ENCODE peak calls at places on chromosomes 16 and 17, in nine cellular contexts. S, X, A, K, G, Y, L, Q and M are unnamed samples.
A peak's percentile ranks its signal among the peaks of the same experiment; 100 is the strongest.

GRCh38 chr17:8142158-8142886 is 9.9 kb downstream of the PER1 start:
- DNase-seq in Q (peak; percentile 10), X (no peak), S (no peak), K (no peak), A (no peak), Y (no peak), G (no peak), L (no peak), M (no peak)

GRCh38 chr16:68385371-68385770 is 62.9 kb downstream of the SMPD3 start:
- DNase-seq in K (no peak), S (no peak), Q (no peak), L (no peak), Y (no peak), A (no peak), X (no peak), G (no peak), M (no peak)

GRCh38 chr16:10847166-10847565 is 28.6 kb upstream of the TVP23A start:
- DNase-seq in L (no peak), X (no peak), A (no peak), S (no peak), K (no peak), G (no peak), Y (no peak), Q (no peak), M (no peak)

GRCh38 chr17:32361270-32361669 is 11.3 kb downstream of the ZNF207 start:
- DNase-seq in Q (no peak), X (no peak), Y (no peak), A (no peak), G (no peak), S (no peak), L (no peak), K (no peak), M (no peak)

GRCh38 chr16:20424129-20424866 is 15.0 kb downstream of the ACSM5 start:
- DNase-seq in A (no peak), S (no peak), Y (no peak), Q (peak; percentile 26), X (no peak), L (no peak), K (no peak), G (no peak), M (no peak)

GRCh38 chr17:38749222-38750043 is 1.3 kb upstream of the PCGF2 start:
- DNase-seq in L (peak; percentile 65), Q (peak; percentile 74), S (peak; percentile 73), Y (peak; percentile 56), A (peak; percentile 65), K (no peak), G (no peak), X (peak; percentile 90), M (peak; percentile 91)

GRCh38 chr16:22325598-22326368 is 28.6 kb downstream of the POLR3E start:
- DNase-seq in Y (no peak), X (no peak), L (no peak), A (no peak), S (no peak), K (no peak), G (no peak), Q (no peak), M (no peak)

GRCh38 chr17:74380959-74381808 is 13.9 kb downstream of the GPR142 start:
- DNase-seq in G (no peak), A (no peak), Y (no peak), K (no peak), L (no peak), Q (no peak), S (no peak), X (no peak), M (no peak)

GRCh38 chr16:11871193-11871592 is 19.9 kb upstream of the RSL1D1 start:
- DNase-seq in Y (no peak), X (peak; percentile 46), L (no peak), Q (peak; percentile 15), S (no peak), G (no peak), A (peak; percentile 51), K (no peak), M (peak; percentile 78)

GRCh38 chr16:11875721-11876120 is 24.4 kb upstream of the RSL1D1 start:
- DNase-seq in L (no peak), Y (no peak), G (no peak), Q (no peak), K (no peak), X (no peak), S (no peak), A (no peak), M (no peak)

GRCh38 chr16:11868412-11868980 is 17.2 kb upstream of the RSL1D1 start:
- DNase-seq in G (no peak), A (no peak), Y (no peak), Q (no peak), X (no peak), S (no peak), L (no peak), K (no peak), M (no peak)

DNA sequence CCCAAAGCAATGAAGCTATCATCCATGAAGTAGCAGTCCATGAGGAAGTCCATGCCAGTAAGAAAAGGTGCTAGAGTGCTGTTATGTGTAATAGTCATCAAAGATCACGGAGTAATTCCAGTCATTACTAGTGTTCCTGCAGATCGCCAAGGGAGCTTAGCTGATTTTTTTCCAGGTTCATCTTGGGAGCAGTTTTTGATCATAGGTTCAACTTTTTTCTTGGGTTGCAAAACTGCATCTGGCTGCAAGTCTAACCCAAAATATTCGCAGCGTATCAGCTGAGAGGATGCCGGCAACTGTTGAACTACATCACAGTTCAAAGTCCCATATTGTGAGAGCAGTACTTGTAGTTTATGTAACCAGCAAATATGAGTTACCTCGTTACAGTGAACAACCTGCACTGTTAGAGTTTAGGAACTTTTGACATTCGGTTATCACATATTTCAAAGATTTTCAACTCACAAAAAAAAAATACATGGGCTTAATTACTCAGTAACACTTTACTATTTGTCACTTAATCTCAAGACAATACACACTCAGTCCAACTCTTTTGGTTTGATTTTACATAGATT is 18.4 kb upstream of the RSL1D1 start:
- DNase-seq in A (no peak), X (no peak), S (no peak), Q (peak; percentile 8), L (no peak), G (no peak), Y (no peak), K (no peak), M (no peak)
- H4K20me1 ChIP-seq in A (no peaks in the 10 kb centered on the region), X (peaks cover 20% of the 10 kb centered on the region), S (peaks cover 6% of the 10 kb centered on the region), Q (peaks cover 4% of the 10 kb centered on the region), L (peaks cover 19% of the 10 kb centered on the region), G (no peaks in the 10 kb centered on the region), Y (peaks cover 20% of the 10 kb centered on the region), K (peaks cover 4% of the 10 kb centered on the region), M (no peaks in the 10 kb centered on the region)

GRCh38 chr16:74738134-74738541 is 36.5 kb downstream of the FA2H start:
- DNase-seq in X (peak; percentile 34), Y (peak; percentile 60), K (no peak), S (peak; percentile 77), L (peak; percentile 17), A (peak; percentile 19), G (no peak), Q (peak; percentile 76), M (no peak)

GRCh38 chr16:74735162-74735452 is 34.4 kb upstream of the MLKL start:
- DNase-seq in K (no peak), Y (no peak), L (no peak), A (no peak), G (no peak), S (no peak), Q (no peak), X (no peak), M (no peak)

GRCh38 chr16:74737521-74737920 is 36.9 kb upstream of the MLKL start:
- DNase-seq in L (no peak), S (no peak), G (no peak), X (no peak), A (no peak), Y (no peak), Q (no peak), K (no peak), M (no peak)

GRCh38 chr16:74735554-74735953 is 34.9 kb upstream of the MLKL start:
- DNase-seq in S (no peak), K (no peak), Q (no peak), Y (no peak), X (no peak), L (no peak), A (no peak), G (no peak), M (no peak)

DNA sequence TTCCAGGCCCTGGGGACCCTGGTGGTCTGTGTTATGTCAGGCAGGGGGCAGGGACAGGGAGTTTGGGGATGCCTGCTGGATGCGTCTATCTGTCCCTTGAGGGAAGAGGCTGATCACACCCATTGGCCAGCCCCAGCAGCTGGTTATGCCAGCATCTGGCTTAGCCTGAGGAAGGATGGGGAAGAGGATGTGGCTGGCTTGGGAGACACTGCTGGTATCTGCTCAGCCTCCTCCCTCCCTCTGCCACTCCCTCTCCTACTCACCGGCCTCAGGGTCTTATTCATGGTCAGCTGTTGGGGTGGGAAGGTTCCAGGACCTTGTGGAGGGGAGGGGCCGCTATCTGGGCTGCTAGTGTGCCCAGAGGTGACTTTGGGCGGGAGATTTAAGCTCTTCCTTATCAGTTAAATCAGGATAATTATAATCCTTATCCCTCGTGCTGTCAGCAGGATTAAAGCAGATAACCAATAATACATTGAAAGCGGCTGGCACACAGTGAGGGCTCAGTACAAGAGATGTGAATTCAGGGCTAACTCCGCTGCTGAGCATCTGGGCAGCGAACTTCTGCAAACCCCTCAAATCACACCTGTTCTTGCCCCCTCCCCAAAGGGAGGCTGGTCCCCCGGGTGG is 36.0 kb upstream of the MLKL start:
- DNase-seq in G (no peak), K (no peak), X (no peak), A (no peak), Y (no peak), Q (no peak), S (peak; percentile 27), L (peak; percentile 70), M (no peak)
- H3K4me2 ChIP-seq in G (no peak overlapping the region), K (no peak overlapping the region), X (no peak overlapping the region), A (no peak overlapping the region), Y (no peak overlapping the region), Q (no peak overlapping the region), S (no peak overlapping the region), L (no peak overlapping the region), M (no peak overlapping the region)

GRCh38 chr17:27299384-27300049 is 5.6 kb downstream of the WSB1 start:
- DNase-seq in Y (no peak), G (no peak), Q (no peak), L (no peak), K (no peak), S (no peak), A (no peak), X (no peak), M (no peak)

GRCh38 chr17:27295945-27296344 is 2.0 kb downstream of the WSB1 start:
- DNase-seq in S (peak; percentile 9), X (no peak), L (no peak), G (no peak), K (no peak), A (peak; percentile 28), Q (no peak), Y (no peak), M (no peak)

GRCh38 chr17:27293898-27294688 is at the start of gene WSB1:
- DNase-seq in L (peak; percentile 99), A (peak; percentile 98), X (peak; percentile 97), Y (peak; percentile 56), G (peak; percentile 90), Q (peak; percentile 98), S (peak; percentile 83), K (peak; percentile 95), M (peak; percentile 93)

GRCh38 chr17:27294689-27295630 is 1.0 kb downstream of the WSB1 start:
- DNase-seq in Y (peak; percentile 24), X (peak; percentile 82), Q (peak; percentile 89), G (peak; percentile 65), A (peak; percentile 94), L (peak; percentile 48), K (peak; percentile 59), S (peak; percentile 63), M (peak; percentile 87)

DNA sequence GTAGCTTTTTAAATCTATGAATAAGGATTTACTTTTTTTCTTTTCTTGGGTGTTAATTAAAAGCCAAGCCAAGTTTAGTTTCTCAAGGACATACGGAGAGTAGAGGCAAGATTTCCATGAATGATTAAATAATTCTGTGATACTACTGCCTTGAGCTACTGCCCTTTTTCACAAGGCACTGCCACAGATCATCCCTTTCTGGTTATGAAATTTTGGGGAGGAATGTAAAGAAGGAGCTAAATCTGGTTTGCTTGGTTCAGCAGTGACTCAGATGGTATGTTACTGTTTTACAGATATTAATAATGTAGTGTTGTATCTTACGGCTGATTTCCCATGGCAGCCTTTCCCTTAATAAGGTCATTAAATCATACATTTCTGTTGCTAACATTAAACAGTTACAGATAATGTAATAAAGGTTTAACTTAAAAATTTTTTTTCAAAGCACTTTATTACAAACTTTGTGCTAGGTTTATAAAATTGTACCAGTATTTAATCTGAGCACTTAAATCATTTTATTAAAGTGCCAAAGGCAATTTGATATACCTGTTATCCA is 2.6 kb downstream of the WSB1 start:
- DNase-seq in G (no peak), L (no peak), K (no peak), Q (peak; percentile 18), A (peak; percentile 90), S (peak; percentile 66), Y (no peak), X (no peak), M (no peak)
- TF ChIP-seq EZH2phosphoT487 in G (no peak), L (no peak), K (no peak), Q (no peak), A (no peak), S (no peak), Y (no peak), X (no peak), M (no peak)

GRCh38 chr17:82095777-82096708 is 2.0 kb downstream of the FASN start:
- DNase-seq in Y (no peak), K (no peak), G (no peak), Q (no peak), S (peak; percentile 51), L (no peak), A (no peak), X (no peak), M (no peak)
- H4K20me1 ChIP-seq in Y (peaks cover 9% of the 10 kb centered on the region), K (peaks cover 21% of the 10 kb centered on the region), G (peaks cover 6% of the 10 kb centered on the region), Q (peaks cover 64% of the 10 kb centered on the region), S (peaks cover 29% of the 10 kb centered on the region), L (peaks cover 23% of the 10 kb centered on the region), A (no peaks in the 10 kb centered on the region), X (peaks cover 61% of the 10 kb centered on the region), M (peaks cover 29% of the 10 kb centered on the region)